ENCODE peak calls at places on chromosome 6, in nine cellular contexts. P is PC-3, Q is pancreas, L is GM06990, E is iPS DF 6.9, Z is lower lobe of right lung, N is dorsolateral prefrontal cortex, W is psoas muscle, Y is tibial nerve. R is an unnamed sample.

GRCh38 chr6:36788768-36789167 is 50.5 kb downstream of the CPNE5 start:
- DNase-seq in Y (no peak), P (no peak), Q (no peak), E (no peak), Z (no peak), L (no peak), W (no peak), N (no peak), R (no peak)

GRCh38 chr6:134379086-134379485 is 61.2 kb upstream of the SGK1 start:
- DNase-seq in Q (peak; percentile 66), W (no peak), Y (no peak), Z (peak; percentile 60), P (peak; percentile 87), N (no peak), L (peak; percentile 41), E (peak; percentile 45), R (no peak)

GRCh38 chr6:170529839-170530520 is 23.1 kb downstream of the PSMB1 start:
- DNase-seq in P (peak; percentile 70), N (peak; percentile 73), Q (peak; percentile 84), W (peak; percentile 86), E (no peak), Y (peak; percentile 50), L (no peak), Z (peak; percentile 68), R (peak; percentile 43)

GRCh38 chr6:69887714-69888345 is 21.5 kb downstream of the COL19A1 start:
- DNase-seq in L (no peak), Z (no peak), P (no peak), Y (no peak), W (no peak), Q (no peak), N (no peak), E (no peak), R (no peak)

GRCh38 chr6:12602951-12603710 is 113.4 kb upstream of the PHACTR1 start:
- DNase-seq in L (no peak), W (no peak), P (peak; percentile 81), E (no peak), Q (no peak), Y (no peak), Z (no peak), N (no peak), R (no peak)

GRCh38 chr6:169451065-169451840 is 197.6 kb upstream of the THBS2 start:
- DNase-seq in Q (no peak), W (no peak), P (no peak), Y (no peak), L (no peak), N (no peak), Z (no peak), E (no peak), R (no peak)

GRCh38 chr6:125014157-125014957 is 52.1 kb downstream of the RNF217 start:
- DNase-seq in P (no peak), Q (no peak), N (no peak), W (no peak), Y (no peak), Z (no peak), E (no peak), L (no peak), R (no peak)

GRCh38 chr6:169487579-169488205 is 214.1 kb downstream of the WDR27 start:
- DNase-seq in Y (no peak), W (no peak), P (peak; percentile 4), N (no peak), L (no peak), E (no peak), Z (no peak), Q (no peak), R (no peak)

GRCh38 chr6:1929931-1930330 is 315.5 kb downstream of the GMDS start:
- DNase-seq in E (no peak), P (no peak), Y (no peak), L (no peak), Z (no peak), Q (no peak), W (no peak), N (no peak), R (no peak)

GRCh38 chr6:133317704-133318103 is 76.5 kb downstream of the EYA4 start:
- DNase-seq in Y (no peak), Q (no peak), W (no peak), E (no peak), P (no peak), Z (no peak), N (no peak), L (no peak), R (no peak)

GRCh38 chr6:138914701-138915100 is 73.4 kb downstream of the REPS1 start:
- DNase-seq in P (no peak), Q (no peak), E (no peak), N (no peak), W (no peak), L (no peak), Y (no peak), Z (no peak), R (no peak)

GRCh38 chr6:7143161-7143974 is 35.6 kb downstream of the RREB1 start:
- DNase-seq in L (no peak), Q (no peak), E (no peak), Y (no peak), Z (no peak), P (no peak), N (peak; percentile 41), W (no peak), R (no peak)

GRCh38 chr6:36605102-36605501 is 10.9 kb downstream of the SRSF3 start:
- DNase-seq in Z (no peak), L (no peak), N (no peak), P (no peak), Q (peak; percentile 28), Y (no peak), W (no peak), E (no peak), R (no peak)

GRCh38 chr6:15754035-15754705 is 91.3 kb upstream of the DTNBP1 start:
- DNase-seq in Y (no peak), Q (no peak), W (no peak), Z (no peak), P (peak; percentile 23), L (no peak), E (no peak), N (no peak), R (no peak)

GRCh38 chr6:2560903-2561698 is 189.6 kb downstream of the MYLK4 start:
- DNase-seq in Z (no peak), Q (no peak), E (no peak), W (no peak), L (no peak), Y (no peak), P (no peak), N (no peak), R (no peak)

GRCh38 chr6:143400258-143401059 is 50.0 kb downstream of the ADAT2 start:
- DNase-seq in P (peak; percentile 46), N (no peak), Z (no peak), E (no peak), Y (no peak), W (no peak), Q (no peak), L (no peak), R (no peak)

GRCh38 chr6:151313060-151313459 is 73.3 kb downstream of the AKAP12 start:
- DNase-seq in N (no peak), Y (no peak), E (peak; percentile 61), P (no peak), Q (no peak), W (no peak), Z (no peak), L (no peak), R (no peak)

GRCh38 chr6:35919827-35920751 is 809 bp downstream of the SRPK1 start:
- DNase-seq in Z (peak; percentile 50), W (no peak), Y (no peak), E (no peak), Q (peak; percentile 63), P (peak; percentile 83), L (peak; percentile 49), N (no peak), R (peak; percentile 25)

GRCh38 chr6:169791721-169792131 is 40.3 kb downstream of the ERMARD start:
- DNase-seq in L (no peak), Q (no peak), Y (no peak), W (no peak), P (no peak), N (no peak), Z (no peak), E (no peak), R (no peak)

GRCh38 chr6:161481786-161482516 is 208.1 kb upstream of the AGPAT4 start:
- DNase-seq in W (no peak), P (peak; percentile 41), N (no peak), L (no peak), E (no peak), Z (no peak), Q (no peak), Y (no peak), R (no peak)

GRCh38 chr6:109059591-109060021 is 35.0 kb downstream of the SESN1 start:
- DNase-seq in N (no peak), Z (no peak), Q (no peak), P (peak; percentile 29), E (no peak), Y (no peak), W (no peak), L (no peak), R (no peak)

GRCh38 chr6:35486005-35486925 is 10.6 kb downstream of the TEAD3 start:
- DNase-seq in E (no peak), P (peak; percentile 81), N (no peak), W (peak; percentile 56), Z (peak; percentile 84), Q (peak; percentile 79), L (no peak), Y (no peak), R (no peak)

GRCh38 chr6:168439791-168440491 is 1.0 kb upstream of the SMOC2 start:
- DNase-seq in N (no peak), W (no peak), Z (no peak), E (no peak), Y (no peak), P (no peak), L (no peak), Q (no peak), R (no peak)
- H3K27me3 ChIP-seq in N (peaks cover 53% of the 10 kb centered on the region), W (peaks cover 62% of the 10 kb centered on the region), Z (peaks cover 39% of the 10 kb centered on the region), E (peaks cover 13% of the 10 kb centered on the region), Y (peaks cover 35% of the 10 kb centered on the region), P (peaks cover 20% of the 10 kb centered on the region), L (no peaks in the 10 kb centered on the region), Q (no peaks in the 10 kb centered on the region), R (peaks cover 10% of the 10 kb centered on the region)

GRCh38 chr6:41515995-41516394 is 30.2 kb upstream of the FOXP4 start:
- DNase-seq in W (no peak), P (no peak), Q (no peak), N (no peak), L (no peak), E (no peak), Z (no peak), Y (no peak), R (no peak)
- H3K27me3 ChIP-seq in W (no peaks in the 10 kb centered on the region), P (peaks cover 3% of the 10 kb centered on the region), Q (no peaks in the 10 kb centered on the region), N (peaks cover 3% of the 10 kb centered on the region), L (no peaks in the 10 kb centered on the region), E (peaks cover 1% of the 10 kb centered on the region), Z (peaks cover under 1% of the 10 kb centered on the region), Y (no peaks in the 10 kb centered on the region), R (no peaks in the 10 kb centered on the region)

GRCh38 chr6:27544612-27545260 is 71.8 kb upstream of the ZNF184 start:
- DNase-seq in Q (no peak), Y (no peak), L (no peak), Z (no peak), N (no peak), E (no peak), W (no peak), P (no peak), R (no peak)
- H3K27me3 ChIP-seq in Q (peaks cover 10% of the 10 kb centered on the region), Y (peaks cover 83% of the 10 kb centered on the region), L (no peaks in the 10 kb centered on the region), Z (peaks cover 92% of the 10 kb centered on the region), N (peaks cover 89% of the 10 kb centered on the region), E (no peaks in the 10 kb centered on the region), W (peaks cover 94% of the 10 kb centered on the region), P (no peaks in the 10 kb centered on the region), R (peaks cover 58% of the 10 kb centered on the region)

GRCh38 chr6:50831216-50831615 is 12.5 kb downstream of the TFAP2B start:
- DNase-seq in L (no peak), P (no peak), W (no peak), E (no peak), Z (no peak), Y (no peak), Q (no peak), N (no peak), R (no peak)
- H3K27me3 ChIP-seq in L (peaks cover 2% of the 10 kb centered on the region), P (peaks cover 13% of the 10 kb centered on the region), W (peaks cover 83% of the 10 kb centered on the region), E (peaks cover 73% of the 10 kb centered on the region), Z (peaks cover 76% of the 10 kb centered on the region), Y (peaks cover 82% of the 10 kb centered on the region), Q (no peaks in the 10 kb centered on the region), N (peaks cover 86% of the 10 kb centered on the region), R (peaks cover 9% of the 10 kb centered on the region)